ENCODE peak calls at places on chromosome 18, in nine cellular contexts. P, M, I, R, E, G, Z, S and B are unnamed samples.

GRCh38 chr18:37284260-37284659 is 281.3 kb downstream of the CELF4 start:
- DNase-seq in P (no peak), M (no peak), I (no peak), R (no peak), E (no peak), G (no peak), Z (no peak), S (no peak), B (no peak)

GRCh38 chr18:50707841-50708240 is 112.0 kb downstream of the MRO start:
- DNase-seq in P (no peak), M (peak), I (no peak), R (no peak), E (no peak), G (peak), Z (peak), S (no peak), B (no peak)

GRCh38 chr18:32760391-32760790 is 12.4 kb downstream of the KLHL14 start:
- DNase-seq in P (no peak), M (no peak), I (no peak), R (no peak), E (no peak), G (no peak), Z (no peak), S (peak), B (no peak)

GRCh38 chr18:75638597-75639467 is 211.3 kb upstream of the SMIM21 start:
- DNase-seq in P (peak), M (peak), I (peak), R (peak), E (peak), G (no peak), Z (peak), S (peak), B (peak)

GRCh38 chr18:32771169-32771751 is 1.6 kb downstream of the KLHL14 start:
- DNase-seq in P (no peak), M (no peak), I (no peak), R (no peak), E (peak), G (no peak), Z (peak), S (no peak), B (no peak)

GRCh38 chr18:23243178-23243577 is 107.9 kb downstream of the CABLES1 start:
- DNase-seq in P (no peak), M (no peak), I (no peak), R (no peak), E (no peak), G (no peak), Z (peak), S (peak), B (peak)

GRCh38 chr18:23822590-23823385 is 133.5 kb downstream of the LAMA3 start:
- DNase-seq in P (no peak), M (peak), I (peak), R (no peak), E (no peak), G (peak), Z (no peak), S (no peak), B (no peak)

GRCh38 chr18:57940166-57940565 is 103.9 kb upstream of the NEDD4L start:
- DNase-seq in P (no peak), M (no peak), I (no peak), R (no peak), E (no peak), G (no peak), Z (no peak), S (no peak), B (no peak)

GRCh38 chr18:12336251-12336650 is 28.2 kb downstream of the TUBB6 start:
- DNase-seq in P (no peak), M (no peak), I (no peak), R (no peak), E (no peak), G (peak), Z (no peak), S (no peak), B (no peak)

GRCh38 chr18:7637269-7637668 is 70.2 kb downstream of the PTPRM start:
- DNase-seq in P (peak), M (peak), I (no peak), R (no peak), E (no peak), G (peak), Z (no peak), S (no peak), B (no peak)

GRCh38 chr18:35942661-35943060 is 29.8 kb upstream of the RMP24 start:
- DNase-seq in P (no peak), M (no peak), I (no peak), R (no peak), E (no peak), G (no peak), Z (no peak), S (no peak), B (no peak)

GRCh38 chr18:76644580-76644979 is 149.5 kb upstream of the ZNF516 start:
- DNase-seq in P (no peak), M (no peak), I (no peak), R (no peak), E (no peak), G (no peak), Z (no peak), S (no peak), B (no peak)

GRCh38 chr18:21914739-21915319 is 174.2 kb downstream of the MIB1 start:
- DNase-seq in P (peak), M (peak), I (peak), R (no peak), E (peak), G (peak), Z (no peak), S (peak), B (peak)

GRCh38 chr18:51275712-51276473 is 78.4 kb upstream of the MEX3C start:
- DNase-seq in P (peak), M (peak), I (peak), R (no peak), E (peak), G (no peak), Z (no peak), S (no peak), B (no peak)

GRCh38 chr18:6920099-6920955 is 190.8 kb downstream of the ARHGAP28 start:
- DNase-seq in P (peak), M (peak), I (peak), R (peak), E (peak), G (peak), Z (peak), S (peak), B (peak)

GRCh38 chr18:45782662-45783061 is 42.8 kb upstream of the SIGLEC15 start:
- DNase-seq in P (no peak), M (no peak), I (no peak), R (peak), E (no peak), G (no peak), Z (no peak), S (no peak), B (no peak)

GRCh38 chr18:74476154-74476553 is 19.0 kb upstream of the DIPK1C start:
- DNase-seq in P (peak), M (peak), I (no peak), R (no peak), E (no peak), G (no peak), Z (peak), S (no peak), B (peak)

GRCh38 chr18:79922971-79923411 is 28.5 kb downstream of the SLC66A2 start:
- DNase-seq in P (no peak), M (no peak), I (no peak), R (peak), E (no peak), G (no peak), Z (no peak), S (no peak), B (no peak)

GRCh38 chr18:61870151-61870550 is 22.7 kb downstream of the RNF152 start:
- DNase-seq in P (peak), M (peak), I (no peak), R (peak), E (no peak), G (no peak), Z (peak), S (no peak), B (no peak)

GRCh38 chr18:27366151-27366550 is 181.0 kb upstream of the CHST9 start:
- DNase-seq in P (peak), M (no peak), I (no peak), R (no peak), E (no peak), G (peak), Z (no peak), S (no peak), B (no peak)

GRCh38 chr18:63979409-63979908 is 9.6 kb downstream of the SERPINB8 start:
- DNase-seq in P (peak), M (peak), I (peak), R (peak), E (peak), G (peak), Z (peak), S (peak), B (peak)

GRCh38 chr18:10072659-10073309 is 159.0 kb downstream of the VAPA start:
- DNase-seq in P (peak), M (peak), I (peak), R (no peak), E (no peak), G (peak), Z (no peak), S (peak), B (no peak)

GRCh38 chr18:74525741-74526140 is 8.6 kb upstream of the CNDP1 start:
- DNase-seq in P (no peak), M (no peak), I (no peak), R (no peak), E (no peak), G (no peak), Z (no peak), S (no peak), B (no peak)

GRCh38 chr18:11392974-11393373 is 216.4 kb upstream of the SLC35G4 start:
- DNase-seq in P (no peak), M (no peak), I (no peak), R (no peak), E (no peak), G (no peak), Z (no peak), S (no peak), B (no peak)

GRCh38 chr18:43422483-43422882 is 145.2 kb upstream of the SYT4 start:
- DNase-seq in P (no peak), M (no peak), I (no peak), R (no peak), E (peak), G (peak), Z (peak), S (no peak), B (peak)

GRCh38 chr18:68948622-68949021 is 150.7 kb downstream of the CCDC102B start:
- DNase-seq in P (no peak), M (no peak), I (no peak), R (no peak), E (no peak), G (no peak), Z (no peak), S (no peak), B (no peak)

GRCh38 chr18:25734336-25734735 is 356.1 kb downstream of the SS18 start:
- DNase-seq in P (no peak), M (no peak), I (no peak), R (no peak), E (no peak), G (no peak), Z (peak), S (no peak), B (no peak)

GRCh38 chr18:63405986-63406385 is 16.3 kb downstream of the VPS4B start:
- DNase-seq in P (no peak), M (no peak), I (no peak), R (no peak), E (no peak), G (no peak), Z (no peak), S (no peak), B (no peak)

GRCh38 chr18:13245481-13246000 is 27.0 kb downstream of the LDLRAD4 start:
- DNase-seq in P (no peak), M (no peak), I (no peak), R (peak), E (no peak), G (no peak), Z (peak), S (no peak), B (no peak)

GRCh38 chr18:54284967-54285785 is 15.9 kb downstream of the POLI start:
- DNase-seq in P (peak), M (peak), I (no peak), R (peak), E (peak), G (peak), Z (no peak), S (peak), B (no peak)

GRCh38 chr18:23878336-23878900 is 136.1 kb upstream of the TTC39C start:
- DNase-seq in P (no peak), M (no peak), I (no peak), R (no peak), E (no peak), G (peak), Z (no peak), S (no peak), B (no peak)

GRCh38 chr18:21450913-21451312 is 149.6 kb downstream of the ESCO1 start:
- DNase-seq in P (peak), M (peak), I (peak), R (peak), E (peak), G (peak), Z (no peak), S (no peak), B (no peak)

GRCh38 chr18:77077401-77077800 is 55.2 kb downstream of the MBP start:
- DNase-seq in P (no peak), M (no peak), I (no peak), R (no peak), E (no peak), G (no peak), Z (no peak), S (no peak), B (no peak)

GRCh38 chr18:53799134-53799533 is 425.3 kb downstream of the MBD2 start:
- DNase-seq in P (no peak), M (peak), I (peak), R (no peak), E (no peak), G (peak), Z (no peak), S (no peak), B (no peak)

GRCh38 chr18:36186461-36187137 is 698 bp upstream of the MOCOS start:
- DNase-seq in P (no peak), M (peak), I (no peak), R (no peak), E (peak), G (no peak), Z (no peak), S (no peak), B (peak)

GRCh38 chr18:79627750-79628294 is 51.8 kb upstream of the CTDP1 start:
- DNase-seq in P (no peak), M (no peak), I (no peak), R (no peak), E (no peak), G (no peak), Z (no peak), S (no peak), B (no peak)

GRCh38 chr18:63848159-63848558 is 39.3 kb upstream of the SERPINB2 start:
- DNase-seq in P (peak), M (peak), I (peak), R (no peak), E (peak), G (peak), Z (peak), S (peak), B (peak)

GRCh38 chr18:52045946-52046345 is 294.1 kb upstream of the DCC start:
- DNase-seq in P (no peak), M (no peak), I (no peak), R (no peak), E (no peak), G (no peak), Z (no peak), S (no peak), B (no peak)

GRCh38 chr18:59961086-59961485 is 61.3 kb downstream of the PMAIP1 start:
- DNase-seq in P (no peak), M (no peak), I (no peak), R (no peak), E (no peak), G (peak), Z (peak), S (no peak), B (no peak)